ENCODE peak calls at places on chromosomes 12 and 14, in seven cellular contexts. V is testis, H is A549, R is transverse colon, B is prostate gland, Z is tibial nerve, N is HCT116. S is an unnamed sample.

GRCh38 chr12:124296295-124296915 is 1.5 kb downstream of the RFLNA start:
- DNase-seq in V (no peak), H (no peak), R (peak; percentile 86), B (no peak), Z (no peak), N (no peak), S (peak; percentile 78)

GRCh38 chr12:55820679-55821078 is 2.8 kb downstream of the ORMDL2 start:
- DNase-seq in V (no peak), H (peak; percentile 44), R (no peak), B (no peak), Z (no peak), N (no peak), S (no peak)

GRCh38 chr14:59352951-59353350 is 112.2 kb downstream of the GPR135 start:
- DNase-seq in V (no peak), H (no peak), R (no peak), B (no peak), Z (no peak), N (no peak), S (no peak)

GRCh38 chr14:24837280-24838046 is 203.5 kb upstream of the GZMB start:
- DNase-seq in V (no peak), H (no peak), R (no peak), B (no peak), Z (no peak), N (no peak), S (no peak)

GRCh38 chr12:108305520-108305919 is 33.6 kb downstream of the CMKLR1 start:
- DNase-seq in V (peak; percentile 87), H (no peak), R (peak; percentile 68), B (peak; percentile 21), Z (peak; percentile 85), N (no peak), S (no peak)

GRCh38 chr14:36227802-36228201 is 51.3 kb upstream of the PTCSC3 start:
- DNase-seq in V (no peak), H (no peak), R (peak; percentile 14), B (no peak), Z (no peak), N (no peak), S (no peak)

GRCh38 chr12:4270670-4271432 is 2.7 kb upstream of the CCND2 start:
- DNase-seq in V (peak; percentile 52), H (no peak), R (peak; percentile 75), B (no peak), Z (peak; percentile 56), N (no peak), S (peak; percentile 78)

GRCh38 chr14:69547701-69548348 is 26.8 kb downstream of the CCDC177 start:
- DNase-seq in V (peak; percentile 37), H (no peak), R (no peak), B (no peak), Z (no peak), N (no peak), S (no peak)

GRCh38 chr12:29921307-29921706 is 137.6 kb upstream of the TMTC1 start:
- DNase-seq in V (no peak), H (no peak), R (no peak), B (no peak), Z (no peak), N (peak; percentile 21), S (no peak)

GRCh38 chr14:104739546-104740516 is 13.1 kb upstream of the SIVA1 start:
- DNase-seq in V (no peak), H (no peak), R (no peak), B (no peak), Z (no peak), N (no peak), S (no peak)

GRCh38 chr12:20364501-20364900 is 3.8 kb upstream of the PDE3A start:
- DNase-seq in V (no peak), H (no peak), R (no peak), B (no peak), Z (no peak), N (no peak), S (no peak)

GRCh38 chr12:46221255-46222128 is 47.4 kb downstream of the SLC38A1 start:
- DNase-seq in V (no peak), H (no peak), R (no peak), B (no peak), Z (no peak), N (no peak), S (no peak)

GRCh38 chr12:57471-57980 is 9.0 kb upstream of the IQSEC3 start:
- DNase-seq in V (no peak), H (no peak), R (no peak), B (no peak), Z (no peak), N (no peak), S (no peak)

GRCh38 chr12:2618291-2618995 is 176.3 kb upstream of the FKBP4 start:
- DNase-seq in V (no peak), H (no peak), R (no peak), B (no peak), Z (no peak), N (no peak), S (no peak)

GRCh38 chr14:99352688-99353280 is 80.8 kb upstream of the BCL11B start:
- DNase-seq in V (no peak), H (no peak), R (no peak), B (no peak), Z (no peak), N (no peak), S (no peak)

GRCh38 chr12:123398177-123398916 is 14.4 kb downstream of the KMT5A start:
- DNase-seq in V (peak; percentile 71), H (no peak), R (peak; percentile 52), B (peak; percentile 76), Z (peak; percentile 17), N (no peak), S (peak; percentile 56)

GRCh38 chr12:71071466-71072097 is 86.2 kb downstream of the TSPAN8 start:
- DNase-seq in V (no peak), H (no peak), R (no peak), B (no peak), Z (no peak), N (no peak), S (no peak)

GRCh38 chr12:18799561-18799960 is 61.6 kb downstream of the CAPZA3 start:
- DNase-seq in V (no peak), H (no peak), R (no peak), B (no peak), Z (no peak), N (no peak), S (no peak)

GRCh38 chr14:80364274-80364673 is 153.0 kb upstream of the DIO2 start:
- DNase-seq in V (no peak), H (peak; percentile 59), R (no peak), B (no peak), Z (no peak), N (no peak), S (no peak)

GRCh38 chr12:11730299-11731041 is 81.0 kb downstream of the ETV6 start:
- DNase-seq in V (no peak), H (no peak), R (peak; percentile 75), B (peak; percentile 84), Z (no peak), N (peak; percentile 12), S (peak; percentile 65)

GRCh38 chr14:76564471-76565119 is 188.7 kb downstream of the ESRRB start:
- DNase-seq in V (no peak), H (peak; percentile 60), R (no peak), B (no peak), Z (no peak), N (peak; percentile 49), S (no peak)

GRCh38 chr12:113425960-113426453 is 3.8 kb downstream of the SDSL start:
- DNase-seq in V (no peak), H (no peak), R (no peak), B (no peak), Z (no peak), N (no peak), S (no peak)

GRCh38 chr12:112303799-112304198 is 78.4 kb downstream of the HECTD4 start:
- DNase-seq in V (no peak), H (no peak), R (no peak), B (no peak), Z (no peak), N (no peak), S (no peak)

GRCh38 chr12:48973531-48973930 is 2.0 kb upstream of the WNT10B start:
- DNase-seq in V (no peak), H (no peak), R (no peak), B (no peak), Z (peak; percentile 75), N (no peak), S (no peak)

GRCh38 chr12:83018063-83018462 is 331.4 kb downstream of the TMTC2 start:
- DNase-seq in V (no peak), H (no peak), R (no peak), B (no peak), Z (no peak), N (no peak), S (no peak)

GRCh38 chr12:108400060-108400459 is 60.9 kb upstream of the CMKLR1 start:
- DNase-seq in V (no peak), H (no peak), R (no peak), B (no peak), Z (no peak), N (no peak), S (no peak)

GRCh38 chr12:104279164-104279563 is 24.4 kb upstream of the EID3 start:
- DNase-seq in V (no peak), H (no peak), R (no peak), B (no peak), Z (no peak), N (no peak), S (no peak)
- TF ChIP-seq POLR2A in V (no peak), H (no peak), R (no peak), B (no peak), Z (no peak), N (no peak), S (no peak)

DNA sequence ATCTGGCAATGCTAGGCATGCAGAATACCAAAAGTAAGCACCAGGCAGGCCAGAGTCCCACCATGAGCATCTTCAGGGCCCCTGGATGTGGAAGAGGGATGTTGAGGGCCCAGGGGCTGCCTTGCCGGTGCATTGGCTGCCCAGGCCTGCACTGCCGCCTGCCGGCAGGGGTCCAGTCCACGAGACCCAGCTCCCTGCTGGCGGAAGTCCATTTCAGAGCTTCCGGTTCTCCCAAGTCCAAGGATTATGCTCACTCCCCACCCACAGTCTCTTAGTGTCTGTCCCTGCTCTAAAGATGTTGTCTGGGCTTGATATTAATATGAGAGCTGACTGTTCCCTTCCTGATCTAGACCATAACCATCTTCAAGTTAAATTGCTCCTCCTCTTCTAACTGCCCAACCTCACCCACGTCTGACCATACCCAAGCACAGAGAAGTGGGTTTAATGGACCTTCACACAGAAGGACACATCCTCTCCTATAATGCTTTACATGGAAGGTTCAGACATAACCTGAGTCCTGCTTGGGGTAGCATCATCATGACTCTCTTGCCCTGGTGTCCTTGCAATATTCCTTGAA is 117.4 kb downstream of the DAD1 start:
- DNase-seq in V (peak; percentile 41), H (peak; percentile 46), R (peak; percentile 46), B (peak; percentile 14), Z (no peak), N (peak; percentile 19), S (no peak)
- H3K4me1 ChIP-seq in V (peaks cover 4% of the 10 kb centered on the region), H (no peaks in the 10 kb centered on the region), R (no peaks in the 10 kb centered on the region), B (no peaks in the 10 kb centered on the region), Z (no peaks in the 10 kb centered on the region), N (no peaks in the 10 kb centered on the region), S (no peaks in the 10 kb centered on the region)

GRCh38 chr12:121769831-121770301 is 23.6 kb downstream of the RHOF start:
- DNase-seq in V (no peak), H (no peak), R (peak; percentile 44), B (no peak), Z (no peak), N (no peak), S (peak; percentile 87)
- TF ChIP-seq POLR2A in V (no peak), H (no peak), R (no peak), B (no peak), Z (no peak), N (no peak), S (peak; percentile 63)

DNA sequence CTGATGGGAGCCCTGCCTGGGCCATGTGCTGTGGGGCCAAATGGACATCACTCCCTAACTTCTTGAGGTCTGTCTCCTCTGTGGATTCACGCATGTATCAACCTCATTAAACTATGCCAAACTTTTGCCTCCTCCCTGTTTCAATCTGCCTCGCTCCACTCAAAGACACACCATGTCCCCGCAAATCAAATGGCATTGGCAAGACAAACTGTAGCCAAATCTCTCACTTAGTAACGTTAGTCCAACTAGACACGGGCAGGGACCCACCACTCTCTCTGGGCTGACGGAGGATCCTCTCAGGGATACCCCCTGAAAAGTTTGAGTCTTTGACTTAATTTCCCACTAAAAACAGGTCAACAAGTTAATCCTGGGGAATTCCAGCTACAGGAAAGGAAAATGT is 8.0 kb downstream of the ZBTB39 start:
- DNase-seq in V (no peak), H (no peak), R (no peak), B (no peak), Z (no peak), N (no peak), S (no peak)
- H3K4me1 ChIP-seq in V (peaks cover 8% of the 10 kb centered on the region), H (peaks cover 13% of the 10 kb centered on the region), R (peaks cover 8% of the 10 kb centered on the region), B (no peaks in the 10 kb centered on the region), Z (peaks cover 16% of the 10 kb centered on the region), N (peaks cover 6% of the 10 kb centered on the region), S (peaks cover 9% of the 10 kb centered on the region)